ENCODE peak calls at places on chromosomes 16 and 17, in five cellular contexts. I is tibial artery; C is stimulated activated CD8-positive, alpha-beta memory T cell treated with anti-CD3 and anti-CD28 coated beads, Interleukin-15, amount 100 ng/mL, for 24 hours; Z is activated naive CD8-positive, alpha-beta T cell treated with anti-CD3 and anti-CD28 coated beads, Interleukin-2, amount 50 U/mL, for 24 hours; G is PC-9. X is an unnamed sample.

GRCh38 chr17:2018716-2019490 is 6.2 kb downstream of the RTN4RL1 start:
- DNase-seq in I (no peak), C (no peak), Z (no peak), G (peak), X (no peak)

GRCh38 chr17:72998343-72998742 is 94.1 kb downstream of the SLC39A11 start:
- DNase-seq in I (no peak), C (no peak), Z (no peak), G (no peak), X (no peak)

GRCh38 chr16:47938272-47938671 is 217.5 kb downstream of the ABCC12 start:
- DNase-seq in I (no peak), C (no peak), Z (no peak), G (no peak), X (no peak)

GRCh38 chr16:87678618-87679017 is 76.3 kb downstream of the JPH3 start:
- DNase-seq in I (no peak), C (no peak), Z (no peak), G (no peak), X (no peak)

GRCh38 chr17:77164483-77165030 is 23.8 kb downstream of the SEC14L1 start:
- DNase-seq in I (no peak), C (no peak), Z (no peak), G (no peak), X (no peak)

GRCh38 chr16:87350681-87351319 is 32.8 kb downstream of the FBXO31 start:
- DNase-seq in I (no peak), C (no peak), Z (no peak), G (no peak), X (no peak)

GRCh38 chr17:79630120-79630519 is 19.3 kb upstream of the RBFOX3 start:
- DNase-seq in I (peak), C (no peak), Z (no peak), G (no peak), X (no peak)

GRCh38 chr16:84013787-84014569 is 28.6 kb downstream of the SLC38A8 start:
- DNase-seq in I (no peak), C (peak), Z (peak), G (peak), X (peak)

GRCh38 chr17:16046966-16047365 is 47.3 kb downstream of the TTC19 start:
- DNase-seq in I (no peak), C (no peak), Z (no peak), G (no peak), X (no peak)

X was measured in GM12891.